ENCODE peak calls at places on chromosomes 11 and 22, in six cellular contexts. X, J, L, E, Z and K are unnamed samples.

GRCh38 chr11:33268945-33269567 is 11.9 kb downstream of the HIPK3 start:
- DNase-seq in E (no peak), L (no peak), X (peak; percentile 29), Z (peak; percentile 50), J (no peak), K (no peak)

GRCh38 chr11:11787305-11788066 is 54.3 kb upstream of the USP47 start:
- DNase-seq in J (peak; percentile 68), X (peak; percentile 70), Z (peak; percentile 76), L (peak; percentile 72), E (peak; percentile 82), K (peak; percentile 81)

GRCh38 chr11:79294845-79295520 is 145.8 kb downstream of the TENM4 start:
- DNase-seq in Z (no peak), L (no peak), J (no peak), X (no peak), E (no peak), K (peak; percentile 9)

GRCh38 chr22:45994516-45995404 is 17.8 kb upstream of the WNT7B start:
- DNase-seq in Z (peak; percentile 70), J (peak; percentile 87), L (peak; percentile 71), E (peak; percentile 100), X (peak; percentile 44), K (peak; percentile 78)

GRCh38 chr22:24427500-24428164 is at the start of gene ADORA2A:
- DNase-seq in X (no peak), J (no peak), Z (no peak), L (no peak), E (no peak), K (no peak)

GRCh38 chr22:27581688-27582087 is 219.9 kb downstream of the MN1 start:
- DNase-seq in J (no peak), L (no peak), X (peak; percentile 17), E (no peak), Z (no peak), K (no peak)

GRCh38 chr11:86155210-86155844 is 86.4 kb upstream of the PICALM start:
- DNase-seq in E (no peak), Z (no peak), L (no peak), J (no peak), X (no peak), K (no peak)

GRCh38 chr11:128837627-128838026 is 29.5 kb downstream of the KCNJ1 start:
- DNase-seq in X (no peak), L (no peak), J (no peak), E (no peak), Z (no peak), K (no peak)

GRCh38 chr11:102716527-102716926 is 8.2 kb downstream of the MMP8 start:
- DNase-seq in J (no peak), X (no peak), E (no peak), L (no peak), Z (no peak), K (no peak)

GRCh38 chr22:45548991-45549736 is 46.5 kb downstream of the FBLN1 start:
- DNase-seq in Z (peak; percentile 96), L (no peak), E (no peak), X (peak; percentile 94), J (no peak), K (no peak)

GRCh38 chr22:32804036-32804435 is 2.5 kb downstream of the TIMP3 start:
- DNase-seq in X (peak; percentile 71), Z (no peak), E (no peak), L (no peak), J (no peak), K (peak; percentile 28)

GRCh38 chr22:26561756-26562417 is 28.0 kb downstream of the TPST2 start:
- DNase-seq in L (no peak), Z (no peak), E (no peak), J (no peak), X (no peak), K (no peak)

DNA sequence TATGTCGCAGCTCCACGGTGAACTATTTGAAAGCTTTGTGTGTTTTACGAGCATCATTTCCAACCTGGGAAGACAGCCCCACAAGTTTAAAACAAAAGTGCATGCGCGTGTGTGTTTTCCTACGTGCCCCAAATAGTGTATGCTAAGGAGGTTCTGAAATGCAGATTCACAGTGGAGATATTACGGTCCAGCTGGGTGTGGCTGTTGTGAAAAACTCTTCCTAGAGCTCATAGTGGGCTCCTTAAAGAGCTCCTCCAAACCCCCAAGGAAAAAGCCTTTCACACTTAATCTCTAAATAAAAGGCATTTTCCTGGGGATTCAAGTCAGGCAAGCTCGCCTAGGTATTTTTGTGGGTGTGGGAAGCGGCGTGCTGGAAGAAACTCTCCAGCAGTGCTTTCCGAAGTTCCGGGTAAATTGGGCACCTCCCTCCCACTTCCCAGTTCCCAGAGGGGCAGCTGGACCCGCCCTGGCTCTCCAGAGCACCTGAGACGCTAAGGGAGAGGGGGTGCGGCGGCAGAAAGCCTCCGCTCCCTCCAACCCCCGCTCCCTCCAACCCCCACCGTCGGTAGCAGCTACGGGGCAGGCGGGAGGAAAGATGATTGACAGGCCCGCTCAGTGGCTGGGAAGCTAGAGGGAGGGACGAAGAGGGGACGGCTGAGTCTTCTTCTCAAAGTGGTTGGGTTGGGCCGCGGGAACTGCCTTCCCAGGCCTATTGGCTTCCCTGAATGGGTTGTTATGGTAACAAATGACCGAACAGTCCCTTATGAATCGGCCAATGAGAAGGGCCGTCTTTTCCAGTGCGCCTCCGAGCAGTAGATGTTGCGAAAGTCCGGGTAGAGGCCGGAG is 558 bp upstream of the PCF11 start:
- DNase-seq in X (peak; percentile 100), J (peak; percentile 100), E (peak; percentile 88), Z (peak; percentile 100), L (peak; percentile 99), K (peak; percentile 100)
- H3K4ac ChIP-seq in X (peak overlapping the region; percentile 46), J (no peak overlapping the region), E (no peak overlapping the region), Z (no peak overlapping the region), L (no peak overlapping the region), K (no peak overlapping the region)

GRCh38 chr11:119194811-119195210 is 9.5 kb downstream of the NHERF4 start:
- DNase-seq in Z (no peak), E (no peak), L (no peak), X (no peak), J (no peak), K (peak; percentile 22)
- H4K91ac ChIP-seq in Z (no peak overlapping the region), E (no peak overlapping the region), L (no peak overlapping the region), X (no peak overlapping the region), J (no peak overlapping the region), K (no peak overlapping the region)

GRCh38 chr11:44853674-44854073 is 97.0 kb downstream of the TP53I11 start:
- DNase-seq in E (no peak), Z (no peak), X (no peak), L (no peak), J (no peak), K (no peak)
- H3K18ac ChIP-seq in E (no peak overlapping the region), Z (no peak overlapping the region), X (no peak overlapping the region), L (peak overlapping the region; percentile 72), J (no peak overlapping the region), K (no peak overlapping the region)

GRCh38 chr11:127307700-127308099 is 307.1 kb upstream of the KIRREL3 start:
- DNase-seq in L (no peak), X (no peak), E (no peak), Z (no peak), J (no peak), K (no peak)

DNA sequence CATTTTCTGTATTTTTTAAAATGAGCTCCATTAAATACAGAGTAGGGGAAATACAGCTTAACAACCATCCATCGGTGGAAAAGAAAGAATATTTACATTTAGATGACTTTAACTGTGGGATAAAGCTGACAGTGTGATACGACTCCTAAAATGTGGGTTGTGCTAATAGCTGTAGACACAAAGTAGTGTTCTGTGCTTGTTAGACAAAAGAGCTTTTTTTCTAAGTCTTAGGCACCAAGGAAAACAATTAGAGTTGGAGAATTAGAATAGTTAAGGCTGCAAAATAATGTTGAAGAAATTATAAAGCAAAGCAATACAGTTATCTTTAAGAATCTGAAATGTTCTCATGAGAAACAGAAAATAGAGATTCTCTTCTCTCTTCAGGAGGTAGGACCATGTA is 307.7 kb upstream of the KIRREL3 start:
- DNase-seq in J (no peak), L (no peak), E (no peak), Z (no peak), X (no peak), K (no peak)
- H3K4ac ChIP-seq in J (no peak overlapping the region), L (no peak overlapping the region), E (no peak overlapping the region), Z (no peak overlapping the region), X (no peak overlapping the region), K (no peak overlapping the region)

GRCh38 chr11:64524534-64525042 is 66.4 kb upstream of the SLC22A12 start:
- DNase-seq in X (no peak), L (no peak), Z (no peak), E (no peak), J (no peak), K (no peak)

GRCh38 chr11:64523456-64524187 is 67.4 kb upstream of the SLC22A12 start:
- DNase-seq in X (no peak), J (no peak), Z (no peak), L (no peak), E (no peak), K (no peak)

GRCh38 chr11:64526795-64527194 is 64.2 kb upstream of the SLC22A12 start:
- DNase-seq in L (no peak), J (no peak), Z (no peak), X (no peak), E (no peak), K (no peak)

GRCh38 chr11:64525711-64526110 is 65.3 kb upstream of the SLC22A12 start:
- DNase-seq in J (no peak), X (no peak), Z (no peak), E (no peak), L (no peak), K (no peak)

GRCh38 chr11:64526356-64526755 is 64.7 kb upstream of the SLC22A12 start:
- DNase-seq in Z (no peak), E (no peak), L (no peak), J (no peak), X (no peak), K (no peak)
- H4K91ac ChIP-seq in Z (no peak overlapping the region), E (no peak overlapping the region), L (no peak overlapping the region), J (no peak overlapping the region), X (no peak overlapping the region), K (no peak overlapping the region)

GRCh38 chr11:105991888-105992287 is 30.2 kb downstream of the MSANTD4 start:
- DNase-seq in X (no peak), Z (no peak), J (no peak), E (no peak), L (no peak), K (no peak)

GRCh38 chr11:105986554-105986953 is 35.5 kb downstream of the MSANTD4 start:
- DNase-seq in E (no peak), J (no peak), L (no peak), X (no peak), Z (no peak), K (no peak)

GRCh38 chr11:105988197-105988596 is 33.8 kb downstream of the MSANTD4 start:
- DNase-seq in J (no peak), X (no peak), E (no peak), Z (no peak), L (no peak), K (no peak)

GRCh38 chr11:105989124-105989523 is 32.9 kb downstream of the MSANTD4 start:
- DNase-seq in X (no peak), J (no peak), E (no peak), Z (no peak), L (no peak), K (no peak)
- H3K18ac ChIP-seq in X (no peak overlapping the region), J (no peak overlapping the region), E (no peak overlapping the region), Z (no peak overlapping the region), L (no peak overlapping the region), K (no peak overlapping the region)